ENCODE peak calls at places on chromosomes 5 and 9, in seven cellular contexts. S, G, A, P, M, Y and O are unnamed samples.

GRCh38 chr5:31827862-31828261 is 188.9 kb downstream of the PDZD2 start:
- DNase-seq in P (no peak), S (peak; percentile 80), M (no peak), Y (no peak), G (no peak), A (no peak), O (no peak)

GRCh38 chr5:3612561-3613175 is 17.0 kb downstream of the IRX1 start:
- DNase-seq in P (no peak), G (no peak), A (no peak), M (no peak), S (no peak), Y (no peak), O (no peak)

GRCh38 chr9:79193001-79193400 is 378.8 kb upstream of the TLE4 start:
- DNase-seq in M (no peak), G (no peak), Y (no peak), P (no peak), A (no peak), S (peak; percentile 21), O (no peak)

GRCh38 chr9:125889122-125889523 is 141.9 kb downstream of the PBX3 start:
- DNase-seq in S (peak; percentile 33), A (peak; percentile 11), M (no peak), G (no peak), Y (peak; percentile 57), P (no peak), O (peak; percentile 85)

GRCh38 chr5:61162832-61163567 is 732 bp upstream of the SMIM15 start:
- DNase-seq in P (peak; percentile 60), M (no peak), A (no peak), G (peak; percentile 74), S (peak; percentile 65), Y (no peak), O (peak; percentile 69)

GRCh38 chr9:27943544-27943943 is 370.3 kb upstream of the C9orf72 start:
- DNase-seq in P (no peak), Y (no peak), M (no peak), S (no peak), A (no peak), G (peak; percentile 51), O (peak; percentile 56)

GRCh38 chr5:38961691-38962090 is 112.5 kb downstream of the RICTOR start:
- DNase-seq in Y (no peak), G (no peak), P (no peak), A (no peak), M (no peak), S (no peak), O (no peak)

GRCh38 chr5:36581070-36581469 is 25.3 kb upstream of the SLC1A3 start:
- DNase-seq in Y (no peak), M (no peak), S (no peak), G (no peak), A (no peak), P (no peak), O (no peak)

GRCh38 chr9:106697799-106698591 is 165.0 kb upstream of the ZNF462 start:
- DNase-seq in A (no peak), P (peak; percentile 49), S (peak; percentile 57), Y (no peak), M (no peak), G (peak; percentile 96), O (peak; percentile 98)

GRCh38 chr9:124008307-124008854 is 3.2 kb upstream of the LHX2 start:
- DNase-seq in P (no peak), A (peak; percentile 36), M (no peak), G (peak; percentile 94), Y (no peak), S (peak; percentile 21), O (peak; percentile 82)

GRCh38 chr9:78296208-78296892 is 575 bp upstream of the PSAT1 start:
- DNase-seq in Y (no peak), G (peak; percentile 90), S (peak; percentile 64), P (peak; percentile 60), M (no peak), A (peak; percentile 12), O (peak; percentile 87)

GRCh38 chr5:94021246-94021645 is 279.8 kb upstream of the POU5F2 start:
- DNase-seq in P (no peak), S (peak; percentile 51), M (no peak), G (peak; percentile 25), A (no peak), Y (no peak), O (peak; percentile 94)

GRCh38 chr9:126456802-126457547 is 130.3 kb downstream of the MVB12B start:
- DNase-seq in P (no peak), Y (no peak), G (no peak), S (no peak), M (no peak), A (no peak), O (no peak)

GRCh38 chr5:143833179-143833578 is 21.2 kb downstream of the HMHB1 start:
- DNase-seq in S (no peak), P (no peak), A (no peak), Y (no peak), M (no peak), G (no peak), O (peak; percentile 35)

GRCh38 chr5:69046375-69046957 is 47.3 kb upstream of the SLC30A5 start:
- DNase-seq in G (peak; percentile 25), A (no peak), M (no peak), P (no peak), S (peak; percentile 20), Y (no peak), O (peak; percentile 46)

GRCh38 chr9:35828716-35829083 is at the start of gene FAM221B:
- DNase-seq in M (no peak), S (peak; percentile 27), P (no peak), A (peak; percentile 60), Y (no peak), G (peak; percentile 68), O (peak; percentile 61)

GRCh38 chr9:33676746-33677505 is 118.4 kb upstream of the PRSS3 start:
- DNase-seq in A (peak; percentile 35), M (no peak), Y (no peak), G (peak; percentile 90), P (peak; percentile 20), S (peak; percentile 40), O (peak; percentile 89)

GRCh38 chr9:135147473-135147805 is 60.0 kb downstream of the OLFM1 start:
- DNase-seq in G (no peak), S (no peak), Y (no peak), M (no peak), P (no peak), A (no peak), O (peak; percentile 88)

GRCh38 chr5:164753434-164753833 is 1248.0 kb downstream of the MAT2B start:
- DNase-seq in S (no peak), Y (no peak), P (no peak), M (no peak), G (no peak), A (no peak), O (no peak)

GRCh38 chr5:120684213-120684612 is 220.1 kb downstream of the PRR16 start:
- DNase-seq in M (no peak), Y (no peak), S (peak; percentile 49), A (no peak), G (no peak), P (no peak), O (no peak)

GRCh38 chr9:106983346-106983745 is 120.4 kb downstream of the ZNF462 start:
- DNase-seq in M (no peak), G (no peak), A (no peak), S (no peak), P (no peak), Y (no peak), O (no peak)

GRCh38 chr9:89462817-89463216 is 35.1 kb downstream of the SEMA4D start:
- DNase-seq in G (no peak), Y (no peak), A (no peak), P (no peak), S (no peak), M (no peak), O (peak; percentile 81)

GRCh38 chr5:179530069-179530998 is 20.0 kb upstream of the RUFY1 start:
- DNase-seq in S (no peak), M (peak; percentile 52), A (peak; percentile 73), G (no peak), P (no peak), Y (no peak), O (no peak)

GRCh38 chr9:134063088-134063875 is 4.5 kb downstream of the BRD3 start:
- DNase-seq in M (no peak), A (no peak), S (no peak), P (no peak), G (no peak), Y (no peak), O (no peak)

GRCh38 chr5:147481857-147482256 is 28.0 kb downstream of the DPYSL3 start:
- DNase-seq in S (peak; percentile 20), G (no peak), Y (no peak), P (no peak), A (no peak), M (no peak), O (no peak)

GRCh38 chr9:77011973-77012817 is 7.3 kb upstream of the FOXB2 start:
- DNase-seq in M (peak; percentile 28), S (peak; percentile 52), Y (peak; percentile 28), G (peak; percentile 40), A (peak; percentile 93), P (no peak), O (peak; percentile 58)

GRCh38 chr5:81393783-81394718 is at the start of gene ACOT12:
- DNase-seq in G (peak; percentile 34), P (no peak), M (no peak), A (peak; percentile 35), Y (no peak), S (peak; percentile 39), O (peak; percentile 63)

GRCh38 chr5:80916661-80917060 is 43.5 kb upstream of the RASGRF2 start:
- DNase-seq in M (no peak), A (no peak), G (no peak), S (no peak), Y (no peak), P (no peak), O (no peak)

GRCh38 chr9:102700936-102701335 is 294.2 kb upstream of the CYLC2 start:
- DNase-seq in A (no peak), P (no peak), Y (no peak), S (peak; percentile 67), M (no peak), G (no peak), O (peak; percentile 43)

GRCh38 chr5:132423443-132423898 is 54.0 kb downstream of the SLC22A5 start:
- DNase-seq in M (no peak), P (no peak), S (no peak), A (no peak), Y (no peak), G (no peak), O (no peak)

GRCh38 chr5:54234304-54234938 is 76.0 kb downstream of the ARL15 start:
- DNase-seq in P (no peak), G (peak; percentile 16), S (peak; percentile 72), M (no peak), Y (no peak), A (no peak), O (peak; percentile 50)

GRCh38 chr9:111969061-111969460 is 72.4 kb downstream of the UGCG start:
- DNase-seq in P (no peak), S (peak; percentile 58), G (no peak), Y (no peak), A (no peak), M (no peak), O (no peak)

GRCh38 chr5:139458580-139459407 is 3.7 kb downstream of the ECSCR start:
- DNase-seq in A (no peak), Y (no peak), M (peak; percentile 52), G (no peak), S (peak; percentile 94), P (no peak), O (peak; percentile 50)

GRCh38 chr5:124841829-124842712 is 95.6 kb upstream of the ZNF608 start:
- DNase-seq in G (peak; percentile 2), S (no peak), P (peak; percentile 31), M (no peak), Y (no peak), A (no peak), O (peak; percentile 86)

GRCh38 chr5:164296603-164297080 is 791.2 kb downstream of the MAT2B start:
- DNase-seq in Y (no peak), G (no peak), A (peak; percentile 17), S (peak; percentile 4), P (no peak), M (no peak), O (peak; percentile 94)

GRCh38 chr9:131398204-131398603 is 4.3 kb downstream of the PRRC2B start:
- DNase-seq in A (no peak), S (no peak), P (peak; percentile 80), G (no peak), Y (no peak), M (no peak), O (no peak)

GRCh38 chr5:178348356-178349146 is 115.9 kb upstream of the PHYKPL start:
- DNase-seq in M (no peak), Y (no peak), A (no peak), G (no peak), P (no peak), S (no peak), O (no peak)

GRCh38 chr9:116066221-116066620 is 87.4 kb upstream of the PAPPA start:
- DNase-seq in M (no peak), Y (no peak), S (peak; percentile 10), P (no peak), G (no peak), A (no peak), O (no peak)